ENCODE peak calls at places on chromosomes 5 and 9, in eight cellular contexts. One of them, this sample, is unnamed.

GRCh38 chr5:61394793-61395192 is 62.7 kb downstream of the ZSWIM6 start:
- DNase-seq in heart left ventricle: no peak
- DNase-seq in spleen: no peak
- DNase-seq in uterus: no peak
- DNase-seq in stomach: no peak
- DNase-seq in gastrocnemius medialis: no peak
- DNase-seq in ovary: no peak
- DNase-seq in sigmoid colon: no peak
- DNase-seq in this sample: no peak

GRCh38 chr9:82531795-82532194 is 531.1 kb downstream of the RASEF start:
- DNase-seq in heart left ventricle: no peak
- DNase-seq in spleen: no peak
- DNase-seq in uterus: no peak
- DNase-seq in stomach: no peak
- DNase-seq in gastrocnemius medialis: no peak
- DNase-seq in ovary: no peak
- DNase-seq in sigmoid colon: no peak
- DNase-seq in this sample: no peak

GRCh38 chr5:151647320-151647861 is 39.3 kb downstream of the SPARC start:
- DNase-seq in heart left ventricle: no peak
- DNase-seq in spleen: no peak
- DNase-seq in uterus: no peak
- DNase-seq in stomach: no peak
- DNase-seq in gastrocnemius medialis: no peak
- DNase-seq in ovary: no peak
- DNase-seq in sigmoid colon: no peak
- DNase-seq in this sample: no peak

GRCh38 chr5:92283521-92283920 is 900.4 kb upstream of the ARRDC3 start:
- DNase-seq in heart left ventricle: no peak
- DNase-seq in spleen: no peak
- DNase-seq in uterus: no peak
- DNase-seq in stomach: no peak
- DNase-seq in gastrocnemius medialis: no peak
- DNase-seq in ovary: no peak
- DNase-seq in sigmoid colon: no peak
- DNase-seq in this sample: no peak

GRCh38 chr9:133971121-133971951 is 20.8 kb downstream of the VAV2 start:
- DNase-seq in heart left ventricle: peak
- DNase-seq in spleen: peak
- DNase-seq in uterus: no peak
- DNase-seq in stomach: no peak
- DNase-seq in gastrocnemius medialis: no peak
- DNase-seq in ovary: no peak
- DNase-seq in sigmoid colon: no peak
- DNase-seq in this sample: no peak

GRCh38 chr9:129858167-129858962 is 23.1 kb downstream of the USP20 start:
- DNase-seq in heart left ventricle: no peak
- DNase-seq in spleen: no peak
- DNase-seq in uterus: no peak
- DNase-seq in stomach: no peak
- DNase-seq in gastrocnemius medialis: no peak
- DNase-seq in ovary: no peak
- DNase-seq in sigmoid colon: no peak
- DNase-seq in this sample: no peak

GRCh38 chr5:132688536-132689409 is 15.0 kb downstream of the IL4 start:
- DNase-seq in heart left ventricle: no peak
- DNase-seq in spleen: no peak
- DNase-seq in uterus: no peak
- DNase-seq in stomach: no peak
- DNase-seq in gastrocnemius medialis: no peak
- DNase-seq in ovary: no peak
- DNase-seq in sigmoid colon: no peak
- DNase-seq in this sample: no peak

GRCh38 chr5:169770109-169770508 is 133.0 kb downstream of the DOCK2 start:
- DNase-seq in heart left ventricle: no peak
- DNase-seq in spleen: no peak
- DNase-seq in uterus: no peak
- DNase-seq in stomach: no peak
- DNase-seq in gastrocnemius medialis: no peak
- DNase-seq in ovary: no peak
- DNase-seq in sigmoid colon: no peak
- DNase-seq in this sample: no peak

GRCh38 chr9:91421987-91422765 is 1.5 kb downstream of the NFIL3 start:
- DNase-seq in heart left ventricle: peak
- DNase-seq in spleen: no peak
- DNase-seq in uterus: peak
- DNase-seq in stomach: no peak
- DNase-seq in gastrocnemius medialis: peak
- DNase-seq in ovary: peak
- DNase-seq in sigmoid colon: no peak
- DNase-seq in this sample: no peak

GRCh38 chr5:111787006-111787405 is 30.0 kb upstream of the NREP start:
- DNase-seq in heart left ventricle: no peak
- DNase-seq in spleen: no peak
- DNase-seq in uterus: no peak
- DNase-seq in stomach: no peak
- DNase-seq in gastrocnemius medialis: no peak
- DNase-seq in ovary: no peak
- DNase-seq in sigmoid colon: no peak
- DNase-seq in this sample: no peak

GRCh38 chr5:127518319-127518621 is 830 bp downstream of the PRRC1 start:
- DNase-seq in heart left ventricle: no peak
- DNase-seq in spleen: no peak
- DNase-seq in uterus: no peak
- DNase-seq in stomach: no peak
- DNase-seq in gastrocnemius medialis: no peak
- DNase-seq in ovary: no peak
- DNase-seq in sigmoid colon: no peak
- DNase-seq in this sample: no peak

GRCh38 chr9:137276757-137277328 is 683 bp upstream of the TOR4A start:
- DNase-seq in heart left ventricle: peak
- DNase-seq in spleen: peak
- DNase-seq in uterus: peak
- DNase-seq in stomach: peak
- DNase-seq in gastrocnemius medialis: peak
- DNase-seq in ovary: peak
- DNase-seq in sigmoid colon: peak
- DNase-seq in this sample: no peak
- H3K4me3 ChIP-seq in heart left ventricle: peak
- H3K4me3 ChIP-seq in spleen: peak
- H3K4me3 ChIP-seq in uterus: peak
- H3K4me3 ChIP-seq in stomach: peak
- H3K4me3 ChIP-seq in gastrocnemius medialis: peak
- H3K4me3 ChIP-seq in ovary: peak
- H3K4me3 ChIP-seq in sigmoid colon: peak
- H3K4me3 ChIP-seq in this sample: peak

GRCh38 chr9:35054871-35055644 is 17.4 kb downstream of the VCP start:
- DNase-seq in heart left ventricle: no peak
- DNase-seq in spleen: no peak
- DNase-seq in uterus: no peak
- DNase-seq in stomach: no peak
- DNase-seq in gastrocnemius medialis: no peak
- DNase-seq in ovary: no peak
- DNase-seq in sigmoid colon: no peak
- DNase-seq in this sample: no peak

GRCh38 chr9:35057271-35057620 is 15.2 kb downstream of the VCP start:
- DNase-seq in heart left ventricle: no peak
- DNase-seq in spleen: no peak
- DNase-seq in uterus: no peak
- DNase-seq in stomach: no peak
- DNase-seq in gastrocnemius medialis: no peak
- DNase-seq in ovary: no peak
- DNase-seq in sigmoid colon: no peak
- DNase-seq in this sample: no peak

GRCh38 chr9:35056571-35057270 is 15.7 kb downstream of the VCP start:
- DNase-seq in heart left ventricle: no peak
- DNase-seq in spleen: no peak
- DNase-seq in uterus: no peak
- DNase-seq in stomach: no peak
- DNase-seq in gastrocnemius medialis: no peak
- DNase-seq in ovary: no peak
- DNase-seq in sigmoid colon: no peak
- DNase-seq in this sample: no peak

GRCh38 chr9:35051069-35051967 is 21.1 kb downstream of the VCP start:
- DNase-seq in heart left ventricle: no peak
- DNase-seq in spleen: no peak
- DNase-seq in uterus: peak
- DNase-seq in stomach: peak
- DNase-seq in gastrocnemius medialis: peak
- DNase-seq in ovary: no peak
- DNase-seq in sigmoid colon: no peak
- DNase-seq in this sample: peak

GRCh38 chr9:35054185-35054835 is 18.1 kb downstream of the VCP start:
- DNase-seq in heart left ventricle: no peak
- DNase-seq in spleen: no peak
- DNase-seq in uterus: no peak
- DNase-seq in stomach: no peak
- DNase-seq in gastrocnemius medialis: no peak
- DNase-seq in ovary: no peak
- DNase-seq in sigmoid colon: no peak
- DNase-seq in this sample: no peak
- TF ChIP-seq POLR2A in heart left ventricle: no peak
- TF ChIP-seq POLR2A in spleen: no peak
- TF ChIP-seq POLR2A in uterus: no peak
- TF ChIP-seq POLR2A in stomach: no peak
- TF ChIP-seq POLR2A in gastrocnemius medialis: no peak
- TF ChIP-seq POLR2A in ovary: no peak
- TF ChIP-seq POLR2A in sigmoid colon: no peak
- TF ChIP-seq POLR2A in this sample: no peak

GRCh38 chr5:81756016-81756415 is 5.1 kb upstream of the SSBP2 start:
- DNase-seq in heart left ventricle: no peak
- DNase-seq in spleen: no peak
- DNase-seq in uterus: no peak
- DNase-seq in stomach: no peak
- DNase-seq in gastrocnemius medialis: no peak
- DNase-seq in ovary: no peak
- DNase-seq in sigmoid colon: no peak
- DNase-seq in this sample: no peak

GRCh38 chr5:81754621-81755020 is 3.7 kb upstream of the SSBP2 start:
- DNase-seq in heart left ventricle: no peak
- DNase-seq in spleen: no peak
- DNase-seq in uterus: no peak
- DNase-seq in stomach: no peak
- DNase-seq in gastrocnemius medialis: no peak
- DNase-seq in ovary: no peak
- DNase-seq in sigmoid colon: no peak
- DNase-seq in this sample: no peak

GRCh38 chr5:81759632-81760005 is 8.7 kb upstream of the SSBP2 start:
- DNase-seq in heart left ventricle: no peak
- DNase-seq in spleen: no peak
- DNase-seq in uterus: no peak
- DNase-seq in stomach: no peak
- DNase-seq in gastrocnemius medialis: no peak
- DNase-seq in ovary: no peak
- DNase-seq in sigmoid colon: no peak
- DNase-seq in this sample: no peak

GRCh38 chr5:81755320-81755719 is 4.4 kb upstream of the SSBP2 start:
- DNase-seq in heart left ventricle: no peak
- DNase-seq in spleen: no peak
- DNase-seq in uterus: peak
- DNase-seq in stomach: peak
- DNase-seq in gastrocnemius medialis: peak
- DNase-seq in ovary: no peak
- DNase-seq in sigmoid colon: peak
- DNase-seq in this sample: no peak

DNA sequence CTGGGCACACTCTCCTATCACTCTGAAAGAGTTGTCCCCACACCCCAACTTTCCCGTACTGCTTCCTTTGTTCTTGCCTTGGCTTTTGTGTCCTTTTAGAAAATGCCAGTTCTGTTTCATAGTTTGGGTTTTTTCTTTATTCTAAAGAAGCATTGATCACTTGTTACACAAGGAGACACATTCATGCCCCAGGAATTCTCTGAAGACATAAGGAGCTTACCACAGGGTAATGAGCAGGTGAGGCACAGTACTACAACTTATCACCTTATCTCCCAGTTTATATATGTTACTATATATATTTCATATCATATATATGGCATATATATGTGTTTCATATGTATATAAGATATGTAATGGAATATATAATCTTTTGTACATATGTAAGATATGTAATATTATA is 6.5 kb upstream of the SSBP2 start:
- DNase-seq in heart left ventricle: no peak
- DNase-seq in spleen: no peak
- DNase-seq in uterus: no peak
- DNase-seq in stomach: no peak
- DNase-seq in gastrocnemius medialis: no peak
- DNase-seq in ovary: no peak
- DNase-seq in sigmoid colon: no peak
- DNase-seq in this sample: no peak
- TF ChIP-seq CTCF in heart left ventricle: no peak
- TF ChIP-seq CTCF in spleen: no peak
- TF ChIP-seq CTCF in uterus: no peak
- TF ChIP-seq CTCF in stomach: no peak
- TF ChIP-seq CTCF in gastrocnemius medialis: no peak
- TF ChIP-seq CTCF in ovary: no peak
- TF ChIP-seq CTCF in sigmoid colon: no peak
- TF ChIP-seq CTCF in this sample: no peak

DNA sequence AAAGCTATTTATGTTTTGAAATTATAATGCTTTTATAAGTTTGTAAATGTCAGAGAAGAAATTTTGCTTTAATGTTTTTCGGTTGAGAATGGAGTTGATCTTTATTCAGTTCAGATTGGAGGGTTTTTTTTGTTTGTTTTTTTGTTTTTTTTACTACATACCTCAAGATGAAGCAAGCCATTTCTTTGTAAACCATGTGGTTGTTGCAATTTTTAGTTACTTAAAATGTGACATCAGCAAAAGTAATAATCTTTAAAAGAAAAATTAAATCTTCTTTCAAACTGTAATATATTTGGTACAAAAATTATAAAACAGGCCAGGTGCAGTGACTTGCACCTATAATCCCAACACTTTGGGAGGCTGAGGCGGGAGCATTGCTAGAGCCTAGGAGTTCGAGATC is 102.6 kb downstream of the CDC42SE2 start:
- DNase-seq in heart left ventricle: no peak
- DNase-seq in spleen: no peak
- DNase-seq in uterus: no peak
- DNase-seq in stomach: no peak
- DNase-seq in gastrocnemius medialis: no peak
- DNase-seq in ovary: no peak
- DNase-seq in sigmoid colon: no peak
- DNase-seq in this sample: no peak
- H3K4me3 ChIP-seq in heart left ventricle: no peak
- H3K4me3 ChIP-seq in spleen: no peak
- H3K4me3 ChIP-seq in uterus: no peak
- H3K4me3 ChIP-seq in stomach: no peak
- H3K4me3 ChIP-seq in gastrocnemius medialis: no peak
- H3K4me3 ChIP-seq in ovary: no peak
- H3K4me3 ChIP-seq in sigmoid colon: no peak
- H3K4me3 ChIP-seq in this sample: no peak

This sample was measured in lower leg skin.